ENCODE peak calls at places on chromosomes 7 and 10, in six cellular contexts. W is A549, F is SK-N-SH, P is IMR-90, Q is GM12878, N is K562. R is an unnamed sample.

GRCh38 chr10:103758294-103758681 is 97.1 kb downstream of the SH3PXD2A start:
- DNase-seq in Q (no peak), W (peak; percentile 79), N (no peak), F (no peak), P (peak; percentile 86), R (peak; percentile 66)

GRCh38 chr10:74051729-74052342 is 53.9 kb downstream of the VCL start:
- DNase-seq in P (no peak), W (peak; percentile 25), N (no peak), Q (no peak), F (no peak), R (no peak)

GRCh38 chr10:113650172-113650571 is 13.7 kb downstream of the NRAP start:
- DNase-seq in P (no peak), N (no peak), W (no peak), F (no peak), Q (no peak), R (peak; percentile 27)

GRCh38 chr7:77258014-77258413 is 58.4 kb upstream of the FGL2 start:
- DNase-seq in N (no peak), F (peak; percentile 69), W (no peak), Q (no peak), P (peak; percentile 78), R (no peak)

GRCh38 chr10:46524471-46525176 is 31.8 kb downstream of the GPRIN2 start:
- DNase-seq in P (peak; percentile 65), F (peak; percentile 46), N (no peak), Q (no peak), W (peak; percentile 100), R (no peak)

GRCh38 chr7:66016131-66016461 is 34.1 kb upstream of the GUSB start:
- DNase-seq in Q (no peak), P (peak; percentile 47), W (no peak), F (peak; percentile 23), N (no peak), R (peak; percentile 54)

GRCh38 chr7:150378115-150378852 is 846 bp upstream of the ZNF775 start:
- DNase-seq in Q (no peak), P (peak; percentile 57), F (peak; percentile 75), W (peak; percentile 72), N (peak; percentile 73), R (peak; percentile 82)

GRCh38 chr7:132225216-132226030 is 350.8 kb downstream of the PLXNA4 start:
- DNase-seq in W (peak; percentile 44), F (no peak), P (no peak), N (no peak), Q (no peak), R (peak; percentile 24)

GRCh38 chr10:102085336-102085735 is 20.2 kb downstream of the HPS6 start:
- DNase-seq in N (no peak), F (no peak), Q (no peak), P (no peak), W (no peak), R (no peak)

GRCh38 chr10:132615346-132616169 is 78.0 kb downstream of the INPP5A start:
- DNase-seq in Q (no peak), N (no peak), P (no peak), F (peak; percentile 14), W (no peak), R (no peak)

GRCh38 chr10:63504145-63504881 is 16.9 kb upstream of the REEP3 start:
- DNase-seq in P (no peak), N (no peak), Q (no peak), F (no peak), W (no peak), R (no peak)

GRCh38 chr10:75774780-75775490 is 343.5 kb downstream of the LRMDA start:
- DNase-seq in F (no peak), P (no peak), Q (no peak), W (no peak), N (no peak), R (no peak)

GRCh38 chr7:155785536-155785935 is 26.7 kb downstream of the SHH start:
- DNase-seq in W (no peak), P (peak; percentile 45), N (no peak), Q (no peak), F (no peak), R (no peak)

GRCh38 chr7:27112960-27113949 is 10.8 kb upstream of the HOXA2 start:
- DNase-seq in W (peak; percentile 56), Q (no peak), N (no peak), F (peak; percentile 56), P (peak; percentile 95), R (no peak)

GRCh38 chr10:114715171-114715670 is 57.1 kb upstream of the ABLIM1 start:
- DNase-seq in Q (no peak), N (no peak), W (no peak), F (no peak), P (peak; percentile 67), R (no peak)

GRCh38 chr7:102115181-102115580 is 171.5 kb upstream of the SH2B2 start:
- DNase-seq in F (no peak), N (no peak), Q (no peak), W (no peak), P (no peak), R (no peak)

GRCh38 chr10:74988055-74988773 is 123.2 kb upstream of the SAMD8 start:
- DNase-seq in P (peak; percentile 43), W (no peak), F (no peak), Q (no peak), N (no peak), R (no peak)

GRCh38 chr7:124152859-124153692 is 120.2 kb upstream of the TMEM229A start:
- DNase-seq in P (peak; percentile 66), Q (no peak), F (peak; percentile 34), W (peak; percentile 1), N (no peak), R (peak; percentile 27)
- TF ChIP-seq SMC3 in P (peak; percentile 30), Q (peak; percentile 39), F (peak; percentile 66), W (peak; percentile 23), N (no peak), R (peak; percentile 49)

DNA sequence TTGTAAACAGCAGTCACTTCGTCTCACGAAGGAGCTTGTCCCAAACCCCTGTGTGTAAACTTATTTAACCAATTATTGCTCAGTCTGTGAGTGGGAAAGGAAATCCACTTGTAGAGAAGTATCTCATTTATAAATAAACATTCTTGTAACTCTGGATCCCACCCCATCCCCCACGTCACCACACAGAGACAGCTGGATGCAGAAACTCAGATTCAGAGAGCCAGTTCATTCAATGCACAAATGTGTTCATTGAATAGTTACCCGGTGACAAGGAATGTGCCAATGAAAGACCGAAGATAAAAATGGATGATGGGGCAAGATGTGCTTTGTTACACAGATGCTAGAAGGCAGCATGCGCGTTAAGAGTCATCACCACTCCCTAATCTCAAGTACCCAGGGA is 8.3 kb upstream of the OCM start:
- DNase-seq in Q (no peak), F (no peak), N (no peak), W (no peak), P (peak; percentile 55), R (no peak)
- TF ChIP-seq SMC3 in Q (no peak), F (no peak), N (no peak), W (no peak), P (no peak), R (no peak)

GRCh38 chr10:78957471-78958039 is 111.2 kb upstream of the ZMIZ1 start:
- DNase-seq in Q (no peak), W (no peak), F (no peak), N (no peak), P (peak; percentile 53), R (no peak)
- TF ChIP-seq SMC3 in Q (no peak), W (no peak), F (no peak), N (no peak), P (no peak), R (no peak)

GRCh38 chr10:80537705-80538480 is at the start of gene SH2D4B:
- DNase-seq in W (no peak), Q (no peak), N (no peak), P (no peak), F (peak; percentile 69), R (no peak)

GRCh38 chr10:80537086-80537704 is 507 bp upstream of the SH2D4B start:
- DNase-seq in N (no peak), F (peak; percentile 80), Q (no peak), P (no peak), W (no peak), R (no peak)

GRCh38 chr10:80538481-80539185 is 931 bp downstream of the SH2D4B start:
- DNase-seq in F (no peak), Q (no peak), N (no peak), W (no peak), P (no peak), R (no peak)

GRCh38 chr10:80535671-80536360 is 1.9 kb upstream of the SH2D4B start:
- DNase-seq in P (no peak), N (peak; percentile 92), F (no peak), W (peak; percentile 89), Q (no peak), R (no peak)

GRCh38 chr10:80536361-80536835 is 1.3 kb upstream of the SH2D4B start:
- DNase-seq in Q (no peak), W (no peak), F (no peak), P (no peak), N (no peak), R (no peak)
- TF ChIP-seq SMC3 in Q (no peak), W (no peak), F (no peak), P (no peak), N (no peak), R (no peak)

GRCh38 chr7:90404777-90405176 is 1.5 kb downstream of the CLDN12 start:
- DNase-seq in F (no peak), Q (no peak), W (no peak), N (no peak), P (peak; percentile 30), R (no peak)
- TF ChIP-seq SMC3 in F (no peak), Q (no peak), W (no peak), N (no peak), P (no peak), R (no peak)

GRCh38 chr10:78964274-78964951 is 104.4 kb upstream of the ZMIZ1 start:
- DNase-seq in P (no peak), F (no peak), N (no peak), Q (no peak), W (no peak), R (no peak)

GRCh38 chr10:78966844-78967488 is 101.8 kb upstream of the ZMIZ1 start:
- DNase-seq in Q (no peak), N (no peak), F (no peak), W (no peak), P (no peak), R (no peak)

GRCh38 chr10:78966182-78966787 is 102.5 kb upstream of the ZMIZ1 start:
- DNase-seq in W (no peak), Q (no peak), P (no peak), N (no peak), F (no peak), R (no peak)

GRCh38 chr10:78963074-78964034 is 105.4 kb upstream of the ZMIZ1 start:
- DNase-seq in N (no peak), W (no peak), P (no peak), F (peak; percentile 95), Q (no peak), R (no peak)

DNA sequence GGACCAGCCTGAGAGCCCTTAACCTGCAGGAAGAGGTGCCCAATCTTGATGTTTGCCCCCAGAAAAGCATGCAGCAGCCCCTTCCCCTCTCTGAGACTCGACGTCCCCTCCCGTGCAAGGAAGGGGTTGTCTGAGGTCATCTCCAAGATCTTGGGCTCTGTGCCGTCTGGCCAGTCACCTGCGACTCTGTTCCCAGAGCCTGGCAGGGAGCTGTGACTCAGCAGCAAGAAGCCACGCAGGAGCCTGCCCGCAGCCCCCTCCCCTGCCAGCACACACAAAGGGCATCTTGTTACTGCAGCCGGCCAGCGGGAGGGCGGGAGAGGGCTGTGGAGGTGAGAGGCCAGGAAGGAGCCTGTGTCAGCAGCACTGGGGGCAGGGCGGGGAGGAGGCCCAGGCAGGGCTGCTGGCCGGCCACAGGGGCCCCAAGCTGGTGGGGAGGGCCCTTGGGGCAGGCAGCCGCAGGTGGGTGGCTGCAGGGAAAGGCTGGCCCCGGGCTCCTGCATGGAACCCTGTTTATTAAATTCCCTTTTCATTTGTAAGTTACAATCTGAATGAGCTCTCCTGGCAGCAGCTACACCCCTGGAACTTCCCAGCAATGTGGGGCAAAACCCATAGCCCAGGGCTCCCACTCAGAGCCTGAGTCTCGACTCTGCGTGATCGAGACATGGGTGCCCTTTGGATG is 103.7 kb upstream of the ZMIZ1 start:
- DNase-seq in P (peak; percentile 60), F (peak; percentile 78), W (peak; percentile 63), Q (no peak), N (peak; percentile 64), R (peak; percentile 94)
- TF ChIP-seq SMC3 in P (no peak), F (peak; percentile 11), W (no peak), Q (no peak), N (peak; percentile 7), R (no peak)